ENCODE peak calls at places on chromosomes 3 and 15, in six cellular contexts. One of them, this sample, is unnamed.

GRCh38 chr15:78565951-78566774 is 843 bp downstream of the CHRNA5 start:
- DNase-seq in fibroblast of pulmonary artery: peak; percentile 15
- DNase-seq in astrocyte of the spinal cord: peak; percentile 31
- DNase-seq in fibroblast of the aortic adventitia: peak; percentile 14
- DNase-seq in IMR-90: peak; percentile 3
- DNase-seq in left ventricle myocardium inferior: no peak
- DNase-seq in this sample: peak; percentile 16

GRCh38 chr3:186997061-186998054 is 67.0 kb downstream of the ST6GAL1 start:
- DNase-seq in fibroblast of pulmonary artery: no peak
- DNase-seq in astrocyte of the spinal cord: no peak
- DNase-seq in fibroblast of the aortic adventitia: peak; percentile 20
- DNase-seq in IMR-90: no peak
- DNase-seq in left ventricle myocardium inferior: no peak
- DNase-seq in this sample: no peak

GRCh38 chr3:158493931-158494330 is 77.1 kb upstream of the MLF1 start:
- DNase-seq in fibroblast of pulmonary artery: no peak
- DNase-seq in astrocyte of the spinal cord: no peak
- DNase-seq in fibroblast of the aortic adventitia: no peak
- DNase-seq in IMR-90: no peak
- DNase-seq in left ventricle myocardium inferior: no peak
- DNase-seq in this sample: no peak

GRCh38 chr15:35545825-35546580 is at the start of gene DPH6:
- DNase-seq in fibroblast of pulmonary artery: peak; percentile 88
- DNase-seq in astrocyte of the spinal cord: peak; percentile 85
- DNase-seq in fibroblast of the aortic adventitia: peak; percentile 82
- DNase-seq in IMR-90: peak; percentile 79
- DNase-seq in left ventricle myocardium inferior: peak; percentile 87
- DNase-seq in this sample: peak; percentile 91

GRCh38 chr15:88487176-88487795 is 19.8 kb downstream of the MRPS11 start:
- DNase-seq in fibroblast of pulmonary artery: no peak
- DNase-seq in astrocyte of the spinal cord: no peak
- DNase-seq in fibroblast of the aortic adventitia: peak; percentile 24
- DNase-seq in IMR-90: no peak
- DNase-seq in left ventricle myocardium inferior: no peak
- DNase-seq in this sample: no peak

GRCh38 chr15:70088427-70088826 is 9.3 kb downstream of the TLE3 start:
- DNase-seq in fibroblast of pulmonary artery: no peak
- DNase-seq in astrocyte of the spinal cord: no peak
- DNase-seq in fibroblast of the aortic adventitia: no peak
- DNase-seq in IMR-90: no peak
- DNase-seq in left ventricle myocardium inferior: no peak
- DNase-seq in this sample: no peak

GRCh38 chr15:93105510-93105909 is 16.5 kb upstream of the RGMA start:
- DNase-seq in fibroblast of pulmonary artery: no peak
- DNase-seq in astrocyte of the spinal cord: no peak
- DNase-seq in fibroblast of the aortic adventitia: no peak
- DNase-seq in IMR-90: no peak
- DNase-seq in left ventricle myocardium inferior: no peak
- DNase-seq in this sample: no peak

GRCh38 chr3:38002940-38003339 is 12.4 kb downstream of the VILL start:
- DNase-seq in fibroblast of pulmonary artery: no peak
- DNase-seq in astrocyte of the spinal cord: no peak
- DNase-seq in fibroblast of the aortic adventitia: no peak
- DNase-seq in IMR-90: no peak
- DNase-seq in left ventricle myocardium inferior: no peak
- DNase-seq in this sample: no peak

GRCh38 chr3:190265126-190265525 is 57.1 kb downstream of the CLDN1 start:
- DNase-seq in fibroblast of pulmonary artery: peak; percentile 29
- DNase-seq in astrocyte of the spinal cord: no peak
- DNase-seq in fibroblast of the aortic adventitia: peak; percentile 11
- DNase-seq in IMR-90: no peak
- DNase-seq in left ventricle myocardium inferior: no peak
- DNase-seq in this sample: no peak

GRCh38 chr15:76146808-76147207 is 87.0 kb downstream of the TMEM266 start:
- DNase-seq in fibroblast of pulmonary artery: no peak
- DNase-seq in astrocyte of the spinal cord: no peak
- DNase-seq in fibroblast of the aortic adventitia: no peak
- DNase-seq in IMR-90: no peak
- DNase-seq in left ventricle myocardium inferior: no peak
- DNase-seq in this sample: no peak

GRCh38 chr3:190731596-190731995 is 130.9 kb downstream of the GMNC start:
- DNase-seq in fibroblast of pulmonary artery: no peak
- DNase-seq in astrocyte of the spinal cord: no peak
- DNase-seq in fibroblast of the aortic adventitia: no peak
- DNase-seq in IMR-90: no peak
- DNase-seq in left ventricle myocardium inferior: no peak
- DNase-seq in this sample: no peak

GRCh38 chr15:70504305-70504951 is 258.9 kb downstream of the UACA start:
- DNase-seq in fibroblast of pulmonary artery: peak; percentile 69
- DNase-seq in astrocyte of the spinal cord: peak; percentile 46
- DNase-seq in fibroblast of the aortic adventitia: peak; percentile 90
- DNase-seq in IMR-90: peak; percentile 55
- DNase-seq in left ventricle myocardium inferior: peak; percentile 62
- DNase-seq in this sample: peak; percentile 65

GRCh38 chr3:50299929-50300680 is 900 bp upstream of the HYAL3 start:
- DNase-seq in fibroblast of pulmonary artery: peak; percentile 49
- DNase-seq in astrocyte of the spinal cord: no peak
- DNase-seq in fibroblast of the aortic adventitia: peak; percentile 63
- DNase-seq in IMR-90: peak; percentile 57
- DNase-seq in left ventricle myocardium inferior: peak; percentile 24
- DNase-seq in this sample: no peak

GRCh38 chr3:40268708-40269524 is 40.6 kb upstream of the EIF1B start:
- DNase-seq in fibroblast of pulmonary artery: no peak
- DNase-seq in astrocyte of the spinal cord: no peak
- DNase-seq in fibroblast of the aortic adventitia: no peak
- DNase-seq in IMR-90: no peak
- DNase-seq in left ventricle myocardium inferior: no peak
- DNase-seq in this sample: no peak

GRCh38 chr3:140762751-140763150 is 84.9 kb downstream of the TRIM42 start:
- DNase-seq in fibroblast of pulmonary artery: no peak
- DNase-seq in astrocyte of the spinal cord: no peak
- DNase-seq in fibroblast of the aortic adventitia: no peak
- DNase-seq in IMR-90: no peak
- DNase-seq in left ventricle myocardium inferior: no peak
- DNase-seq in this sample: no peak

GRCh38 chr15:75749820-75750219 is 37.2 kb upstream of the CSPG4 start:
- DNase-seq in fibroblast of pulmonary artery: no peak
- DNase-seq in astrocyte of the spinal cord: no peak
- DNase-seq in fibroblast of the aortic adventitia: no peak
- DNase-seq in IMR-90: no peak
- DNase-seq in left ventricle myocardium inferior: no peak
- DNase-seq in this sample: no peak

GRCh38 chr3:78846688-78847087 is 921.1 kb downstream of the ROBO1 start:
- DNase-seq in fibroblast of pulmonary artery: peak; percentile 41
- DNase-seq in astrocyte of the spinal cord: peak; percentile 88
- DNase-seq in fibroblast of the aortic adventitia: peak; percentile 67
- DNase-seq in IMR-90: peak; percentile 89
- DNase-seq in left ventricle myocardium inferior: no peak
- DNase-seq in this sample: no peak

GRCh38 chr15:95663156-95663831 is 667.2 kb upstream of the NR2F2 start:
- DNase-seq in fibroblast of pulmonary artery: peak; percentile 47
- DNase-seq in astrocyte of the spinal cord: no peak
- DNase-seq in fibroblast of the aortic adventitia: peak; percentile 90
- DNase-seq in IMR-90: peak; percentile 85
- DNase-seq in left ventricle myocardium inferior: no peak
- DNase-seq in this sample: no peak

GRCh38 chr15:51702710-51703109 is 21.4 kb downstream of the SCG3 start:
- DNase-seq in fibroblast of pulmonary artery: no peak
- DNase-seq in astrocyte of the spinal cord: no peak
- DNase-seq in fibroblast of the aortic adventitia: no peak
- DNase-seq in IMR-90: no peak
- DNase-seq in left ventricle myocardium inferior: no peak
- DNase-seq in this sample: no peak

GRCh38 chr15:43821505-43821904 is 3.0 kb downstream of the MFAP1 start:
- DNase-seq in fibroblast of pulmonary artery: no peak
- DNase-seq in astrocyte of the spinal cord: no peak
- DNase-seq in fibroblast of the aortic adventitia: no peak
- DNase-seq in IMR-90: peak; percentile 80
- DNase-seq in left ventricle myocardium inferior: no peak
- DNase-seq in this sample: no peak
- H3K4me3 ChIP-seq in fibroblast of pulmonary artery: no peak overlapping the region
- H3K4me3 ChIP-seq in astrocyte of the spinal cord: no peak overlapping the region
- H3K4me3 ChIP-seq in fibroblast of the aortic adventitia: no peak overlapping the region
- H3K4me3 ChIP-seq in IMR-90: no peak overlapping the region
- H3K4me3 ChIP-seq in left ventricle myocardium inferior: no peak overlapping the region
- H3K4me3 ChIP-seq in this sample: no peak overlapping the region

GRCh38 chr3:113495035-113495434 is 19.9 kb downstream of the SPICE1 start:
- DNase-seq in fibroblast of pulmonary artery: peak; percentile 53
- DNase-seq in astrocyte of the spinal cord: peak; percentile 43
- DNase-seq in fibroblast of the aortic adventitia: peak; percentile 61
- DNase-seq in IMR-90: peak; percentile 44
- DNase-seq in left ventricle myocardium inferior: no peak
- DNase-seq in this sample: peak; percentile 10
- TF ChIP-seq CTCF in fibroblast of pulmonary artery: peak; percentile 42
- TF ChIP-seq CTCF in astrocyte of the spinal cord: peak; percentile 47
- TF ChIP-seq CTCF in fibroblast of the aortic adventitia: peak; percentile 53
- TF ChIP-seq CTCF in IMR-90: peak; percentile 44
- TF ChIP-seq CTCF in left ventricle myocardium inferior: peak; percentile 58
- TF ChIP-seq CTCF in this sample: peak; percentile 45

GRCh38 chr15:39589815-39590644 is 9.2 kb downstream of the THBS1 start:
- DNase-seq in fibroblast of pulmonary artery: peak; percentile 62
- DNase-seq in astrocyte of the spinal cord: no peak
- DNase-seq in fibroblast of the aortic adventitia: peak; percentile 30
- DNase-seq in IMR-90: peak; percentile 36
- DNase-seq in left ventricle myocardium inferior: no peak
- DNase-seq in this sample: no peak
- H3K4me3 ChIP-seq in fibroblast of pulmonary artery: no peak overlapping the region
- H3K4me3 ChIP-seq in astrocyte of the spinal cord: no peak overlapping the region
- H3K4me3 ChIP-seq in fibroblast of the aortic adventitia: no peak overlapping the region
- H3K4me3 ChIP-seq in IMR-90: no peak overlapping the region
- H3K4me3 ChIP-seq in left ventricle myocardium inferior: no peak overlapping the region
- H3K4me3 ChIP-seq in this sample: no peak overlapping the region

GRCh38 chr3:118641608-118642007 is 393.0 kb downstream of the IGSF11 start:
- DNase-seq in fibroblast of pulmonary artery: no peak
- DNase-seq in astrocyte of the spinal cord: no peak
- DNase-seq in fibroblast of the aortic adventitia: no peak
- DNase-seq in IMR-90: no peak
- DNase-seq in left ventricle myocardium inferior: no peak
- DNase-seq in this sample: peak; percentile 79

GRCh38 chr3:118637866-118638265 is 396.8 kb downstream of the IGSF11 start:
- DNase-seq in fibroblast of pulmonary artery: no peak
- DNase-seq in astrocyte of the spinal cord: no peak
- DNase-seq in fibroblast of the aortic adventitia: no peak
- DNase-seq in IMR-90: no peak
- DNase-seq in left ventricle myocardium inferior: no peak
- DNase-seq in this sample: no peak

DNA sequence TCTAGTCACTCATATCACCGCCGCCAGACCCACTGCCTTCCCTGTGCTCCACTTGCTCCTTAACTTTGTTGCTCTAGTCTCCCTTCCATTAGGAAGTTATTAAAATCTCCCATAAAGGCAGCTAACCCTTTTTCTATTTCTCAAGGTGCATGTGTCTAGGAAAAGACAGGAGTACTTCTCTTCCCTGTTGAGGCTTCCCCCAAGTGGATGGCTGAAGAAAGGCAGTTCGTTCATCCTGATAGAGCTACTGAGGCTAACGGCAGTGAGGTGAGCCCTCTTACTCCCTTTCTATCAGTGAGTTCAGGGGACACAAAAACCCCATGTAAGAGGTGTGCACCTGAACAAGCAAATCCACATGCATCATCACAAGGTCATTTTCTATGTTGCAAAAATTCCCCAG is 397.8 kb downstream of the IGSF11 start:
- DNase-seq in fibroblast of pulmonary artery: no peak
- DNase-seq in astrocyte of the spinal cord: no peak
- DNase-seq in fibroblast of the aortic adventitia: no peak
- DNase-seq in IMR-90: no peak
- DNase-seq in left ventricle myocardium inferior: no peak
- DNase-seq in this sample: peak; percentile 22
- TF ChIP-seq CTCF in fibroblast of pulmonary artery: no peak
- TF ChIP-seq CTCF in astrocyte of the spinal cord: no peak
- TF ChIP-seq CTCF in fibroblast of the aortic adventitia: no peak
- TF ChIP-seq CTCF in IMR-90: peak; percentile 5
- TF ChIP-seq CTCF in left ventricle myocardium inferior: no peak
- TF ChIP-seq CTCF in this sample: peak; percentile 70

GRCh38 chr3:157154563-157155333 is 5.2 kb downstream of the CCNL1 start:
- DNase-seq in fibroblast of pulmonary artery: no peak
- DNase-seq in astrocyte of the spinal cord: no peak
- DNase-seq in fibroblast of the aortic adventitia: no peak
- DNase-seq in IMR-90: no peak
- DNase-seq in left ventricle myocardium inferior: no peak
- DNase-seq in this sample: no peak

GRCh38 chr3:157157836-157158235 is 2.1 kb downstream of the CCNL1 start:
- DNase-seq in fibroblast of pulmonary artery: no peak
- DNase-seq in astrocyte of the spinal cord: no peak
- DNase-seq in fibroblast of the aortic adventitia: no peak
- DNase-seq in IMR-90: no peak
- DNase-seq in left ventricle myocardium inferior: no peak
- DNase-seq in this sample: no peak

GRCh38 chr3:157156844-157157635 is 2.9 kb downstream of the CCNL1 start:
- DNase-seq in fibroblast of pulmonary artery: peak; percentile 45
- DNase-seq in astrocyte of the spinal cord: no peak
- DNase-seq in fibroblast of the aortic adventitia: peak; percentile 51
- DNase-seq in IMR-90: peak; percentile 33
- DNase-seq in left ventricle myocardium inferior: no peak
- DNase-seq in this sample: no peak

GRCh38 chr3:157152930-157153329 is 7.0 kb downstream of the CCNL1 start:
- DNase-seq in fibroblast of pulmonary artery: no peak
- DNase-seq in astrocyte of the spinal cord: no peak
- DNase-seq in fibroblast of the aortic adventitia: no peak
- DNase-seq in IMR-90: no peak
- DNase-seq in left ventricle myocardium inferior: no peak
- DNase-seq in this sample: no peak

DNA sequence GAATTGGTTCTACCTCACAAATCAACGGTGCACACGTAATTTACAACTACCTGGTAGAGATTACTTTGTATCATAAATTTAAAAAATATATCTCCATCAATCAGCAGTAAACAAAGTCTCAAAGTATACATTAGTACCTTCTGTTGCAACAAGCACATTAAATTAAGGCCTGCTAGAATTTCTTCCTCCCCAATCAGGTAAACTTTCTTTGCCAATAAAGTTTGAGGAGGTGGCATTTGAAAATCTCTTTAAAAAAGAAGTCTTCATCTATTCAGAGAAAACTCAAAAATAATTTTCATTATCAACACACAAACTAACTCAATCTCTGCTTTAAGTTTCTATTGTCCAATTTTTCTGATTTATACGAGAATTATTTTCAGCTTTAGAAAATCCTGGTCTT is 4.4 kb downstream of the CCNL1 start:
- DNase-seq in fibroblast of pulmonary artery: no peak
- DNase-seq in astrocyte of the spinal cord: no peak
- DNase-seq in fibroblast of the aortic adventitia: no peak
- DNase-seq in IMR-90: no peak
- DNase-seq in left ventricle myocardium inferior: no peak
- DNase-seq in this sample: no peak
- H3K4me3 ChIP-seq in fibroblast of pulmonary artery: peak overlapping the region; percentile 96
- H3K4me3 ChIP-seq in astrocyte of the spinal cord: no peak overlapping the region
- H3K4me3 ChIP-seq in fibroblast of the aortic adventitia: peak overlapping the region; percentile 88
- H3K4me3 ChIP-seq in IMR-90: no peak overlapping the region
- H3K4me3 ChIP-seq in left ventricle myocardium inferior: peak overlapping the region; percentile 83
- H3K4me3 ChIP-seq in this sample: peak overlapping the region; percentile 26